ENCODE peak calls at places on chromosomes 4 and X, in five cellular contexts. O, I, N, Z and S are unnamed samples. For H3K4me1, the result is how much of the 10 kb centered on the place peaks cover.

GRCh38 chr4:141977433-141977832 is 341.1 kb downstream of the IL15 start:
- DNase-seq in O (no peak), I (no peak), N (no peak), Z (no peak), S (no peak)

GRCh38 chrX:51759055-51759454 is 15.8 kb downstream of the GSPT2 start:
- DNase-seq in O (no peak), I (no peak), N (no peak), Z (no peak), S (no peak)

GRCh38 chr4:124333466-124333865 is 379.1 kb downstream of the ANKRD50 start:
- DNase-seq in O (no peak), I (no peak), N (no peak), Z (no peak), S (no peak)

GRCh38 chr4:95546866-95547707 is 1.7 kb downstream of the UNC5C start:
- DNase-seq in O (no peak), I (no peak), N (no peak), Z (no peak), S (peak)

GRCh38 chr4:14111730-14112171 is 484.2 kb upstream of the BOD1L1 start:
- DNase-seq in O (no peak), I (peak), N (no peak), Z (no peak), S (no peak)

GRCh38 chr4:188714488-188714887 is 575.2 kb downstream of the TRIML1 start:
- DNase-seq in O (no peak), I (no peak), N (no peak), Z (no peak), S (no peak)

GRCh38 chr4:15674926-15675325 is 6.7 kb upstream of the FAM200B start:
- DNase-seq in O (no peak), I (no peak), N (no peak), Z (no peak), S (no peak)

GRCh38 chr4:30181918-30182317 is 538.3 kb upstream of the PCDH7 start:
- DNase-seq in O (no peak), I (peak), N (no peak), Z (no peak), S (no peak)

GRCh38 chr4:58760737-58761136 is 1650.6 kb upstream of the IGFBP7 start:
- DNase-seq in O (no peak), I (no peak), N (no peak), Z (no peak), S (no peak)

GRCh38 chr4:38281416-38282071 is 321.3 kb downstream of the PTTG2 start:
- DNase-seq in O (no peak), I (peak), N (no peak), Z (no peak), S (no peak)

GRCh38 chr4:128868758-128869157 is 59.3 kb downstream of the JADE1 start:
- DNase-seq in O (no peak), I (peak), N (no peak), Z (no peak), S (no peak)

GRCh38 chrX:82711432-82711831 is 796.7 kb upstream of the POU3F4 start:
- DNase-seq in O (no peak), I (no peak), N (no peak), Z (no peak), S (no peak)
- H3K27ac ChIP-seq in O (no peak), I (no peak), N (no peak), Z (no peak), S (no peak)

DNA sequence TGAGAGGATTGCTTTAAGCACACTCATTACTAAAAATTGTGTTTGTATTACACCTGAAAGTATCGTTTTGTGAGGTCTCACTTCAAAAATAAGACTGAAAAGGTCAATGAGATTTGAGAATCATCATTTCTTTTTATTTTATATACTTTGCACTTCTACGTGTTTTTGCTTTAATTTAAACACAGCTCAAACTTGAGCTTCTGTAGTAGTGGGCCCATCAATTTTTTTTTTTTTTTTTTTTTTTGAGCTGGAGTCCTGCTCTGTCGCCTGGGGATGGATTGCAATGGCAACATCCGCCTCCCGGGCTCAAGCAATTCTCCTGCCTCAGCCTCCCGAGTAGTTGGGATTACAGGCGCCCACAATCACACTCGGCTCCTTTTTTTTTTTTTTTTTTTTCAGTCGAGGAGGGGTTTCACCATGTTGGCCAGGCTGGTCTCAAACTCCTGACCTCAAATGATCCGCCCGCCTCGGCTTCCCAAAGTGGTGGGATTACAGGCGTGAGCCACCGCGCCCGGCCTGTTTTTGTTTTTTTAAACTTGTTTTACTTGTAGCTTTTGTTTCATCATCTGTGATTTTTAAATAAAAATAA is 1.5 kb downstream of the GSTCD start:
- DNase-seq in O (no peak), I (no peak), N (peak), Z (no peak), S (no peak)
- H3K4me1 ChIP-seq in O (under half), I (under half), N (under half), Z (under half), S (under half)

GRCh38 chr4:132526652-132527051 is 622.4 kb upstream of the PCDH10 start:
- DNase-seq in O (no peak), I (no peak), N (no peak), Z (no peak), S (no peak)

GRCh38 chr4:132530846-132531245 is 618.2 kb upstream of the PCDH10 start:
- DNase-seq in O (no peak), I (no peak), N (no peak), Z (no peak), S (no peak)

DNA sequence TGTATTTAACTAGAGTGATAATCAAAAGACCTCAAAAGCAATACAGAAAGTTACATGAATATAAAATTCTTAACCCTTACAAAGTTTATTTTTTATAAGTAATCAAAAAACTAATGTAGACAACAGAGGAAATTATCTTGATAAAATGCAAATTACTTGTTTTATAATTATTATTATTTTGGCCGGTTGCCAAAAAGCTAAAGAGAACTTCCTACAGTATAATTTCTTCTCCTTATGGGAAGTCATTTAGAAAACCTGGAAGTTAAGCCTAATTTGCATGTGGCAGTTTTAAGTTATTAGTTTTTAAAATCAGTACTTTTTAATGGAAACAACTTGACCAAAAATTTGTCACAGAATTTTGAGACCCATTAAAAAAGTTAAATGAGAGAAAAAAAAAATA is 621.3 kb upstream of the PCDH10 start:
- DNase-seq in O (no peak), I (no peak), N (no peak), Z (no peak), S (no peak)
- TF ChIP-seq CTCF in O (no peak), I (no peak), N (no peak), Z (no peak), S (no peak)

GRCh38 chr4:168655182-168655581 is 158.3 kb downstream of the PALLD start:
- DNase-seq in O (no peak), I (no peak), N (no peak), Z (no peak), S (no peak)

GRCh38 chr4:168654206-168655174 is 157.6 kb downstream of the PALLD start:
- DNase-seq in O (peak), I (no peak), N (no peak), Z (no peak), S (no peak)

GRCh38 chr4:168652818-168653217 is 156.0 kb downstream of the PALLD start:
- DNase-seq in O (no peak), I (no peak), N (no peak), Z (no peak), S (no peak)

GRCh38 chr4:168656946-168657473 is 160.2 kb downstream of the PALLD start:
- DNase-seq in O (no peak), I (no peak), N (no peak), Z (no peak), S (no peak)

DNA sequence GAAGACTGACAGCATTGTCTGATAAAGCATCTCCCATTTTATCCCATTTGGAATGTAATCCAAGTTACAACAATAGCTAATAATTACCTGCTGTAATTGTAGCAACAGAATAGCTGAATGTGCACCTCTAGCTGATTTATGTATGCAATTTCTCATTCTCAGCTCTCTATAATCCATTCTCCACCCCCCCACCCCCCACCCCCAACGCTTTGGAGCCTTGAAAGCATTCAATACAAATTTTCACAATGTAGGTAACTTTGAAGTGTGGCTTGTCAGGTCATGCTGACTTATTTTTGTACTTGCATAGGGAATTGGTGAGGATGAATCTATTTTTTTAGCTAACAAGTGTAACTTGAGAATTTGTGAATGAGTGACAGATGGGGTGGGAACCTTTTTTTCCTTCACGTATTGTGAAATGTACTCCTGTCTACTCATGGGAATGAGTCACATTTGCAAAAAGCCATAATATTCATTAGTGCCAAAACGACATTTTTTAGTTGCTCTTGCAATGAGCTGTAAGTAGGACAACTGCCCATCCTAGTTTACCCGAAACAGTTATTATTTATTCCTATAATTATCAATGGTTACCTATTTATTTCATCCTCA is 159.3 kb downstream of the PALLD start:
- DNase-seq in O (no peak), I (peak), N (no peak), Z (no peak), S (no peak)
- H3K27ac ChIP-seq in O (no peak), I (no peak), N (no peak), Z (no peak), S (no peak)